ENCODE peak calls at places on chromosome 3, in six cellular contexts. E, B, I, S, Y and Z are unnamed samples.

GRCh38 chr3:129360705-129361460 is 67.6 kb downstream of the EFCAB12 start:
- DNase-seq in E (no peak), Y (peak), B (no peak), S (no peak), I (no peak), Z (no peak)

GRCh38 chr3:58690490-58690889 is 23.9 kb upstream of the FAM3D start:
- DNase-seq in I (no peak), S (no peak), Y (no peak), E (no peak), B (no peak), Z (no peak)

GRCh38 chr3:40642812-40643211 is 118.1 kb downstream of the ZNF621 start:
- DNase-seq in I (no peak), B (no peak), S (no peak), E (no peak), Y (no peak), Z (no peak)

GRCh38 chr3:50563867-50564266 is 3.7 kb downstream of the C3orf18 start:
- DNase-seq in S (no peak), B (no peak), Y (no peak), I (no peak), E (no peak), Z (no peak)

GRCh38 chr3:11539218-11539617 is 104.5 kb downstream of the VGLL4 start:
- DNase-seq in E (no peak), B (no peak), I (no peak), Y (no peak), S (no peak), Z (no peak)

GRCh38 chr3:170802164-170803151 is 67.5 kb downstream of the RPL22L1 start:
- DNase-seq in E (no peak), I (no peak), S (no peak), Y (peak), B (peak), Z (no peak)

GRCh38 chr3:151816091-151816604 is 2.2 kb downstream of the AADAC start:
- DNase-seq in S (no peak), B (no peak), E (peak), Y (peak), I (no peak), Z (no peak)

GRCh38 chr3:42499478-42499871 is 3.0 kb upstream of the VIPR1 start:
- DNase-seq in B (no peak), Y (no peak), S (no peak), I (no peak), E (no peak), Z (peak)

GRCh38 chr3:136277634-136278033 is 27.5 kb downstream of the PCCB start:
- DNase-seq in B (no peak), Y (no peak), I (no peak), S (no peak), E (no peak), Z (no peak)

GRCh38 chr3:168154101-168154500 is 58.4 kb upstream of the GOLIM4 start:
- DNase-seq in B (no peak), Y (peak), E (no peak), S (no peak), I (no peak), Z (no peak)

GRCh38 chr3:190178779-190179178 is 58.1 kb upstream of the P3H2 start:
- DNase-seq in S (no peak), E (no peak), I (no peak), Y (no peak), B (no peak), Z (no peak)

GRCh38 chr3:31055757-31056156 is 161.3 kb upstream of the GADL1 start:
- DNase-seq in B (no peak), E (no peak), I (no peak), S (no peak), Y (no peak), Z (no peak)

GRCh38 chr3:99938270-99938955 is 120.8 kb downstream of the CMSS1 start:
- DNase-seq in E (no peak), B (no peak), Y (peak), I (no peak), S (no peak), Z (no peak)

GRCh38 chr3:153927107-153927506 is 194.1 kb upstream of the ARHGEF26 start:
- DNase-seq in S (no peak), B (no peak), E (no peak), Y (peak), I (no peak), Z (no peak)

GRCh38 chr3:51712511-51712931 is 5.7 kb downstream of the GRM2 start:
- DNase-seq in E (peak), I (peak), B (no peak), S (no peak), Y (no peak), Z (no peak)

GRCh38 chr3:23945903-23946751 is 1.0 kb downstream of the NR1D2 start:
- DNase-seq in E (peak), S (peak), I (peak), B (peak), Y (peak), Z (peak)

GRCh38 chr3:124591699-124592098 is 138.6 kb upstream of the UMPS start:
- DNase-seq in S (no peak), Y (no peak), B (no peak), E (no peak), I (no peak), Z (no peak)

GRCh38 chr3:184874709-184875644 is 63.0 kb downstream of the VPS8 start:
- DNase-seq in Y (peak), I (peak), B (no peak), E (peak), S (no peak), Z (no peak)

GRCh38 chr3:27639271-27639670 is 82.9 kb downstream of the EOMES start:
- DNase-seq in S (no peak), E (no peak), B (no peak), I (no peak), Y (no peak), Z (no peak)

GRCh38 chr3:49013738-49014660 is 4.4 kb downstream of the DALRD3 start:
- DNase-seq in B (no peak), Y (peak), E (peak), S (no peak), I (peak), Z (no peak)

GRCh38 chr3:82005266-82005665 is 243.8 kb upstream of the GBE1 start:
- DNase-seq in I (no peak), S (no peak), E (no peak), B (no peak), Y (no peak), Z (no peak)

GRCh38 chr3:66297260-66297863 is 76.6 kb downstream of the SLC25A26 start:
- DNase-seq in Y (peak), E (no peak), S (no peak), I (no peak), B (no peak), Z (no peak)

GRCh38 chr3:151197981-151198767 is 4.8 kb downstream of the GPR171 start:
- DNase-seq in E (no peak), Y (peak), B (no peak), I (no peak), S (no peak), Z (no peak)

GRCh38 chr3:99967796-99968195 is 146.5 kb downstream of the FILIP1L start:
- DNase-seq in S (no peak), Y (peak), B (no peak), E (no peak), I (no peak), Z (no peak)

GRCh38 chr3:172279191-172279640 is 169.0 kb downstream of the GHSR start:
- DNase-seq in B (no peak), Y (no peak), I (no peak), E (no peak), S (no peak), Z (no peak)

GRCh38 chr3:183252973-183253363 is at the start of gene B3GNT5:
- DNase-seq in B (no peak), S (no peak), E (peak), I (peak), Y (peak), Z (peak)

GRCh38 chr3:58573638-58574037 is 3.6 kb downstream of the FAM107A start:
- DNase-seq in B (no peak), Y (peak), S (no peak), I (no peak), E (no peak), Z (no peak)